ENCODE peak calls at places on chromosomes 6 and 20, in six cellular contexts. One of them, this sample, is unnamed.

GRCh38 chr6:108132863-108133262 is 33.0 kb upstream of the NR2E1 start:
- DNase-seq in NCI-H1105: no peak
- DNase-seq in EH: no peak
- DNase-seq in neuronal stem cell: no peak
- DNase-seq in NCI-H748 treated with DMSO at 0.1 percent for 48 hours: no peak
- DNase-seq in KBM-7: peak; percentile 19
- DNase-seq in this sample: no peak

GRCh38 chr20:35489717-35490116 is 34.3 kb downstream of the CEP250 start:
- DNase-seq in NCI-H1105: no peak
- DNase-seq in EH: no peak
- DNase-seq in neuronal stem cell: no peak
- DNase-seq in NCI-H748 treated with DMSO at 0.1 percent for 48 hours: no peak
- DNase-seq in KBM-7: no peak
- DNase-seq in this sample: no peak

GRCh38 chr6:47678739-47679138 is 19.6 kb upstream of the ADGRF4 start:
- DNase-seq in NCI-H1105: no peak
- DNase-seq in EH: no peak
- DNase-seq in neuronal stem cell: no peak
- DNase-seq in NCI-H748 treated with DMSO at 0.1 percent for 48 hours: no peak
- DNase-seq in KBM-7: no peak
- DNase-seq in this sample: no peak

GRCh38 chr6:169838291-169839028 is 87.0 kb downstream of the ERMARD start:
- DNase-seq in NCI-H1105: no peak
- DNase-seq in EH: no peak
- DNase-seq in neuronal stem cell: no peak
- DNase-seq in NCI-H748 treated with DMSO at 0.1 percent for 48 hours: no peak
- DNase-seq in KBM-7: no peak
- DNase-seq in this sample: no peak

GRCh38 chr6:20352346-20352745 is 49.3 kb upstream of the E2F3 start:
- DNase-seq in NCI-H1105: no peak
- DNase-seq in EH: no peak
- DNase-seq in neuronal stem cell: no peak
- DNase-seq in NCI-H748 treated with DMSO at 0.1 percent for 48 hours: no peak
- DNase-seq in KBM-7: no peak
- DNase-seq in this sample: no peak

GRCh38 chr6:90898763-90899162 is 311.9 kb upstream of the MAP3K7 start:
- DNase-seq in NCI-H1105: no peak
- DNase-seq in EH: no peak
- DNase-seq in neuronal stem cell: no peak
- DNase-seq in NCI-H748 treated with DMSO at 0.1 percent for 48 hours: no peak
- DNase-seq in KBM-7: no peak
- DNase-seq in this sample: no peak

GRCh38 chr6:43496370-43497128 is 13.6 kb downstream of the LRRC73 start:
- DNase-seq in NCI-H1105: no peak
- DNase-seq in EH: peak; percentile 79
- DNase-seq in neuronal stem cell: no peak
- DNase-seq in NCI-H748 treated with DMSO at 0.1 percent for 48 hours: no peak
- DNase-seq in KBM-7: no peak
- DNase-seq in this sample: peak; percentile 56

GRCh38 chr6:42661540-42662153 is 60.8 kb downstream of the PRPH2 start:
- DNase-seq in NCI-H1105: peak; percentile 70
- DNase-seq in EH: peak; percentile 77
- DNase-seq in neuronal stem cell: peak; percentile 77
- DNase-seq in NCI-H748 treated with DMSO at 0.1 percent for 48 hours: peak; percentile 82
- DNase-seq in KBM-7: peak; percentile 91
- DNase-seq in this sample: peak; percentile 13

GRCh38 chr20:45014671-45015415 is 48.5 kb downstream of the STK4 start:
- DNase-seq in NCI-H1105: no peak
- DNase-seq in EH: peak; percentile 97
- DNase-seq in neuronal stem cell: no peak
- DNase-seq in NCI-H748 treated with DMSO at 0.1 percent for 48 hours: no peak
- DNase-seq in KBM-7: no peak
- DNase-seq in this sample: no peak

GRCh38 chr20:58374906-58375760 is 13.9 kb upstream of the VAPB start:
- DNase-seq in NCI-H1105: no peak
- DNase-seq in EH: peak; percentile 71
- DNase-seq in neuronal stem cell: peak; percentile 48
- DNase-seq in NCI-H748 treated with DMSO at 0.1 percent for 48 hours: no peak
- DNase-seq in KBM-7: no peak
- DNase-seq in this sample: no peak

GRCh38 chr6:90082847-90083246 is 188.6 kb downstream of the GJA10 start:
- DNase-seq in NCI-H1105: no peak
- DNase-seq in EH: no peak
- DNase-seq in neuronal stem cell: no peak
- DNase-seq in NCI-H748 treated with DMSO at 0.1 percent for 48 hours: no peak
- DNase-seq in KBM-7: no peak
- DNase-seq in this sample: no peak

GRCh38 chr20:7371518-7372158 is 568.6 kb downstream of the HAO1 start:
- DNase-seq in NCI-H1105: no peak
- DNase-seq in EH: no peak
- DNase-seq in neuronal stem cell: no peak
- DNase-seq in NCI-H748 treated with DMSO at 0.1 percent for 48 hours: no peak
- DNase-seq in KBM-7: no peak
- DNase-seq in this sample: no peak

GRCh38 chr6:95551678-95552324 is 25.5 kb upstream of the MANEA start:
- DNase-seq in NCI-H1105: no peak
- DNase-seq in EH: no peak
- DNase-seq in neuronal stem cell: no peak
- DNase-seq in NCI-H748 treated with DMSO at 0.1 percent for 48 hours: no peak
- DNase-seq in KBM-7: no peak
- DNase-seq in this sample: no peak

GRCh38 chr6:161104966-161105365 is 113.4 kb downstream of the MAP3K4 start:
- DNase-seq in NCI-H1105: no peak
- DNase-seq in EH: peak; percentile 47
- DNase-seq in neuronal stem cell: no peak
- DNase-seq in NCI-H748 treated with DMSO at 0.1 percent for 48 hours: no peak
- DNase-seq in KBM-7: no peak
- DNase-seq in this sample: no peak

GRCh38 chr20:57601211-57601570 is 19.0 kb downstream of the ZBP1 start:
- DNase-seq in NCI-H1105: no peak
- DNase-seq in EH: no peak
- DNase-seq in neuronal stem cell: no peak
- DNase-seq in NCI-H748 treated with DMSO at 0.1 percent for 48 hours: no peak
- DNase-seq in KBM-7: no peak
- DNase-seq in this sample: no peak

GRCh38 chr6:100504786-100505737 is 40.3 kb upstream of the SIM1 start:
- DNase-seq in NCI-H1105: no peak
- DNase-seq in EH: peak; percentile 94
- DNase-seq in neuronal stem cell: no peak
- DNase-seq in NCI-H748 treated with DMSO at 0.1 percent for 48 hours: no peak
- DNase-seq in KBM-7: no peak
- DNase-seq in this sample: no peak

GRCh38 chr6:43292763-43293318 is 5.2 kb upstream of the SLC22A7 start:
- DNase-seq in NCI-H1105: no peak
- DNase-seq in EH: no peak
- DNase-seq in neuronal stem cell: no peak
- DNase-seq in NCI-H748 treated with DMSO at 0.1 percent for 48 hours: no peak
- DNase-seq in KBM-7: no peak
- DNase-seq in this sample: no peak

GRCh38 chr6:129370268-129370916 is 339.6 kb downstream of the ARHGAP18 start:
- DNase-seq in NCI-H1105: peak; percentile 15
- DNase-seq in EH: peak; percentile 59
- DNase-seq in neuronal stem cell: peak; percentile 29
- DNase-seq in NCI-H748 treated with DMSO at 0.1 percent for 48 hours: peak; percentile 37
- DNase-seq in KBM-7: peak; percentile 54
- DNase-seq in this sample: no peak

GRCh38 chr6:135129139-135129867 is 51.8 kb upstream of the MYB start:
- DNase-seq in NCI-H1105: no peak
- DNase-seq in EH: no peak
- DNase-seq in neuronal stem cell: no peak
- DNase-seq in NCI-H748 treated with DMSO at 0.1 percent for 48 hours: no peak
- DNase-seq in KBM-7: peak; percentile 60
- DNase-seq in this sample: no peak

GRCh38 chr6:24775520-24776058 is 852 bp downstream of the GMNN start:
- DNase-seq in NCI-H1105: no peak
- DNase-seq in EH: peak; percentile 78
- DNase-seq in neuronal stem cell: no peak
- DNase-seq in NCI-H748 treated with DMSO at 0.1 percent for 48 hours: no peak
- DNase-seq in KBM-7: no peak
- DNase-seq in this sample: no peak

GRCh38 chr6:170026272-170027110 is 264.4 kb downstream of the DLL1 start:
- DNase-seq in NCI-H1105: peak; percentile 98
- DNase-seq in EH: no peak
- DNase-seq in neuronal stem cell: no peak
- DNase-seq in NCI-H748 treated with DMSO at 0.1 percent for 48 hours: peak; percentile 80
- DNase-seq in KBM-7: no peak
- DNase-seq in this sample: no peak

GRCh38 chr20:2102585-2103453 is 1.2 kb downstream of the STK35 start:
- DNase-seq in NCI-H1105: peak; percentile 82
- DNase-seq in EH: peak; percentile 87
- DNase-seq in neuronal stem cell: peak; percentile 93
- DNase-seq in NCI-H748 treated with DMSO at 0.1 percent for 48 hours: peak; percentile 95
- DNase-seq in KBM-7: peak; percentile 92
- DNase-seq in this sample: peak; percentile 95